ENCODE peak calls at places on chromosomes 7 and 10, in six cellular contexts. One of them, this sample, is unnamed.

GRCh38 chr10:127278001-127278400 is 81.6 kb upstream of the INSYN2A start:
- DNase-seq in CD8-positive, alpha-beta memory T cell: no peak
- DNase-seq in psoas muscle: no peak
- DNase-seq in stomach: no peak
- DNase-seq in right cardiac atrium: no peak
- DNase-seq in colonic mucosa: no peak
- DNase-seq in this sample: no peak

GRCh38 chr10:22436893-22437619 is 91.8 kb downstream of the SPAG6 start:
- DNase-seq in CD8-positive, alpha-beta memory T cell: peak
- DNase-seq in psoas muscle: peak
- DNase-seq in stomach: peak
- DNase-seq in right cardiac atrium: peak
- DNase-seq in colonic mucosa: peak
- DNase-seq in this sample: peak

GRCh38 chr10:114327537-114328277 is 76.6 kb downstream of the AFAP1L2 start:
- DNase-seq in CD8-positive, alpha-beta memory T cell: no peak
- DNase-seq in psoas muscle: peak
- DNase-seq in stomach: no peak
- DNase-seq in right cardiac atrium: no peak
- DNase-seq in colonic mucosa: no peak
- DNase-seq in this sample: no peak

GRCh38 chr10:43292745-43293676 is 26.1 kb upstream of the RASGEF1A start:
- DNase-seq in CD8-positive, alpha-beta memory T cell: no peak
- DNase-seq in psoas muscle: peak
- DNase-seq in stomach: peak
- DNase-seq in right cardiac atrium: peak
- DNase-seq in colonic mucosa: peak
- DNase-seq in this sample: no peak

GRCh38 chr10:12067336-12067735 is 1.4 kb upstream of the DHTKD1 start:
- DNase-seq in CD8-positive, alpha-beta memory T cell: no peak
- DNase-seq in psoas muscle: no peak
- DNase-seq in stomach: no peak
- DNase-seq in right cardiac atrium: no peak
- DNase-seq in colonic mucosa: no peak
- DNase-seq in this sample: no peak

GRCh38 chr10:96910488-96911395 is 78.6 kb downstream of the LCOR start:
- DNase-seq in CD8-positive, alpha-beta memory T cell: no peak
- DNase-seq in psoas muscle: no peak
- DNase-seq in stomach: no peak
- DNase-seq in right cardiac atrium: no peak
- DNase-seq in colonic mucosa: no peak
- DNase-seq in this sample: no peak

GRCh38 chr7:71829499-71829898 is 582.6 kb downstream of the CALN1 start:
- DNase-seq in CD8-positive, alpha-beta memory T cell: no peak
- DNase-seq in psoas muscle: no peak
- DNase-seq in stomach: no peak
- DNase-seq in right cardiac atrium: no peak
- DNase-seq in colonic mucosa: no peak
- DNase-seq in this sample: no peak

GRCh38 chr10:96606946-96607345 is 20.1 kb upstream of the TM9SF3 start:
- DNase-seq in CD8-positive, alpha-beta memory T cell: no peak
- DNase-seq in psoas muscle: no peak
- DNase-seq in stomach: no peak
- DNase-seq in right cardiac atrium: no peak
- DNase-seq in colonic mucosa: no peak
- DNase-seq in this sample: no peak

GRCh38 chr7:117041822-117042221 is 88.5 kb downstream of the ST7 start:
- DNase-seq in CD8-positive, alpha-beta memory T cell: no peak
- DNase-seq in psoas muscle: no peak
- DNase-seq in stomach: no peak
- DNase-seq in right cardiac atrium: no peak
- DNase-seq in colonic mucosa: no peak
- DNase-seq in this sample: no peak

GRCh38 chr10:124086787-124087671 is 6.4 kb downstream of the CHST15 start:
- DNase-seq in CD8-positive, alpha-beta memory T cell: no peak
- DNase-seq in psoas muscle: no peak
- DNase-seq in stomach: no peak
- DNase-seq in right cardiac atrium: no peak
- DNase-seq in colonic mucosa: no peak
- DNase-seq in this sample: no peak

GRCh38 chr7:4713183-4713784 is 31.2 kb downstream of the FOXK1 start:
- DNase-seq in CD8-positive, alpha-beta memory T cell: no peak
- DNase-seq in psoas muscle: no peak
- DNase-seq in stomach: no peak
- DNase-seq in right cardiac atrium: peak
- DNase-seq in colonic mucosa: no peak
- DNase-seq in this sample: no peak

GRCh38 chr7:51031216-51031615 is 248.5 kb upstream of the GRB10 start:
- DNase-seq in CD8-positive, alpha-beta memory T cell: no peak
- DNase-seq in psoas muscle: no peak
- DNase-seq in stomach: no peak
- DNase-seq in right cardiac atrium: no peak
- DNase-seq in colonic mucosa: no peak
- DNase-seq in this sample: peak

GRCh38 chr7:40418445-40418844 is 283.6 kb downstream of the SUGCT start:
- DNase-seq in CD8-positive, alpha-beta memory T cell: no peak
- DNase-seq in psoas muscle: no peak
- DNase-seq in stomach: no peak
- DNase-seq in right cardiac atrium: no peak
- DNase-seq in colonic mucosa: no peak
- DNase-seq in this sample: no peak

GRCh38 chr7:121337398-121337797 is 8.6 kb downstream of the WNT16 start:
- DNase-seq in CD8-positive, alpha-beta memory T cell: no peak
- DNase-seq in psoas muscle: no peak
- DNase-seq in stomach: no peak
- DNase-seq in right cardiac atrium: no peak
- DNase-seq in colonic mucosa: no peak
- DNase-seq in this sample: no peak

GRCh38 chr10:32269343-32270100 is 77.4 kb downstream of the EPC1 start:
- DNase-seq in CD8-positive, alpha-beta memory T cell: no peak
- DNase-seq in psoas muscle: no peak
- DNase-seq in stomach: no peak
- DNase-seq in right cardiac atrium: no peak
- DNase-seq in colonic mucosa: no peak
- DNase-seq in this sample: no peak

GRCh38 chr10:63487990-63488389 is 22.2 kb upstream of the JMJD1C start:
- DNase-seq in CD8-positive, alpha-beta memory T cell: no peak
- DNase-seq in psoas muscle: no peak
- DNase-seq in stomach: no peak
- DNase-seq in right cardiac atrium: no peak
- DNase-seq in colonic mucosa: no peak
- DNase-seq in this sample: no peak

GRCh38 chr7:48154792-48155413 is 16.4 kb upstream of the ABCA13 start:
- DNase-seq in CD8-positive, alpha-beta memory T cell: peak
- DNase-seq in psoas muscle: no peak
- DNase-seq in stomach: no peak
- DNase-seq in right cardiac atrium: no peak
- DNase-seq in colonic mucosa: peak
- DNase-seq in this sample: no peak

GRCh38 chr10:88728107-88728763 is 22.2 kb downstream of the LIPK start:
- DNase-seq in CD8-positive, alpha-beta memory T cell: no peak
- DNase-seq in psoas muscle: no peak
- DNase-seq in stomach: no peak
- DNase-seq in right cardiac atrium: peak
- DNase-seq in colonic mucosa: peak
- DNase-seq in this sample: no peak

GRCh38 chr10:33334839-33335549 is 527 bp upstream of the NRP1 start:
- DNase-seq in CD8-positive, alpha-beta memory T cell: no peak
- DNase-seq in psoas muscle: peak
- DNase-seq in stomach: peak
- DNase-seq in right cardiac atrium: peak
- DNase-seq in colonic mucosa: peak
- DNase-seq in this sample: peak

DNA sequence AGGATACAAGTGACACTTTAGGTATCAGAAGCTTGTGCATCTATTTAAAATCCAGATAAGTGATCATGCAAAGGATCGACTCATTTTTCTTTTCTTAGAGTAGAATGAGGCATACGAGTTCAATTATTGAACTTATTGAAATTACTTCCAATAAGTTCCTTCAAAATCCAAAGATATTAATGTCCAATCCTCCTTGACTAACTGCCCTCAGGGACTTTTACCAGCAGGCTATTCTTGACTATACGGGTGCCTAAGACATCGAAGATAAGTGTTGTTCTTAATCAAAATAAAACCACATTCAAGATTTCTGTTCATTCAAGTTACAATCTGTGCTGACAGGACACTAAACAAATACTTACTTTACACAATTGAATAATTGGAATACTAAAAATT is 74.5 kb upstream of the SP4 start:
- DNase-seq in CD8-positive, alpha-beta memory T cell: no peak
- DNase-seq in psoas muscle: no peak
- DNase-seq in stomach: no peak
- DNase-seq in right cardiac atrium: no peak
- DNase-seq in colonic mucosa: no peak
- DNase-seq in this sample: no peak
- H3K4me3 ChIP-seq in CD8-positive, alpha-beta memory T cell: peak
- H3K4me3 ChIP-seq in psoas muscle: no peak
- H3K4me3 ChIP-seq in stomach: no peak
- H3K4me3 ChIP-seq in right cardiac atrium: no peak
- H3K4me3 ChIP-seq in colonic mucosa: no peak
- H3K4me3 ChIP-seq in this sample: no peak

DNA sequence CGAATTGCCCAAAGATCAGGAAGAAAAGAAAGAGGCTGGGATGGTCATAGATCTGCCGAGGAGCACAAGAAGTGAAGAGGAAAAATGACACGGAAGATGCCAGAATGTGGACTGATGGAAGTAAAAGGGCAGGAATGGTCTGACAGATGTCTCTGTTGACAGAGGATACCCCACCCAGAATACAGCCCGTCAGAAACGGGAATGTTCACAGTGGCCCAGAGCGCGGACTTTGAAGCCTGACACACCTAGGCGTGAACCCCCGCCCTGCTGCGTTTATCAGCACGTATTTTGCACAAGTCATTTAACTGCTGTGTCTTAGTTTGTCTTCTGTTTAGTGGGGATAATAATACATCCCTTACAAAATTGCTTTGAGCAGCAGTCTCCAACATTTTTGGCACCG is 27.1 kb downstream of the AKR1B1 start:
- DNase-seq in CD8-positive, alpha-beta memory T cell: no peak
- DNase-seq in psoas muscle: no peak
- DNase-seq in stomach: peak
- DNase-seq in right cardiac atrium: no peak
- DNase-seq in colonic mucosa: peak
- DNase-seq in this sample: no peak
- H3K4me3 ChIP-seq in CD8-positive, alpha-beta memory T cell: no peak
- H3K4me3 ChIP-seq in psoas muscle: peak
- H3K4me3 ChIP-seq in stomach: peak
- H3K4me3 ChIP-seq in right cardiac atrium: peak
- H3K4me3 ChIP-seq in colonic mucosa: peak
- H3K4me3 ChIP-seq in this sample: peak

DNA sequence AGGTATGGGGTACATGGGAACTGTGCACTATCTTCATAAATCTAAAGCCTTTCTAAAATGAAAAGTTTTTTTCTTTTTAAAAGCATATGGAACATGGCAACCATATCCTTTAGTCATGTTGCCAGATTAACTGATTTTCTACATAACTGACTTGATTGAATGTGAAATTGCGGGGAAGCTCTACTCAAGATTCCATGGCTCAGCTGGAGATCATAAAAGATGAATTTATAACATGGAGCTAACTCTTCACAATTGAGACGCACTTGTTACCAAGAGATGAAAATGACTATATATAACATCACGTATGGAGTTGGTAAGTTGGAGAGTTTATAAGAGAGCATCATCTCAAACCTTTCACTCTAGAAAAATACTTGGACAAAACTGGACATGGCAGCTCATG is 190.2 kb upstream of the MYO3A start:
- DNase-seq in CD8-positive, alpha-beta memory T cell: no peak
- DNase-seq in psoas muscle: no peak
- DNase-seq in stomach: no peak
- DNase-seq in right cardiac atrium: no peak
- DNase-seq in colonic mucosa: no peak
- DNase-seq in this sample: no peak
- H3K4me3 ChIP-seq in CD8-positive, alpha-beta memory T cell: no peak
- H3K4me3 ChIP-seq in psoas muscle: no peak
- H3K4me3 ChIP-seq in stomach: no peak
- H3K4me3 ChIP-seq in right cardiac atrium: no peak
- H3K4me3 ChIP-seq in colonic mucosa: no peak
- H3K4me3 ChIP-seq in this sample: no peak

GRCh38 chr7:41698114-41698513 is 4.8 kb downstream of the INHBA start:
- DNase-seq in CD8-positive, alpha-beta memory T cell: no peak
- DNase-seq in psoas muscle: no peak
- DNase-seq in stomach: no peak
- DNase-seq in right cardiac atrium: no peak
- DNase-seq in colonic mucosa: no peak
- DNase-seq in this sample: no peak

GRCh38 chr7:41693150-41693997 is 9.5 kb downstream of the INHBA start:
- DNase-seq in CD8-positive, alpha-beta memory T cell: no peak
- DNase-seq in psoas muscle: no peak
- DNase-seq in stomach: no peak
- DNase-seq in right cardiac atrium: no peak
- DNase-seq in colonic mucosa: no peak
- DNase-seq in this sample: no peak

GRCh38 chr7:41696323-41696916 is 6.5 kb downstream of the INHBA start:
- DNase-seq in CD8-positive, alpha-beta memory T cell: no peak
- DNase-seq in psoas muscle: peak
- DNase-seq in stomach: peak
- DNase-seq in right cardiac atrium: peak
- DNase-seq in colonic mucosa: peak
- DNase-seq in this sample: no peak

GRCh38 chr7:41694490-41694889 is 8.4 kb downstream of the INHBA start:
- DNase-seq in CD8-positive, alpha-beta memory T cell: no peak
- DNase-seq in psoas muscle: no peak
- DNase-seq in stomach: no peak
- DNase-seq in right cardiac atrium: no peak
- DNase-seq in colonic mucosa: no peak
- DNase-seq in this sample: no peak

GRCh38 chr7:41695661-41696322 is 7.1 kb downstream of the INHBA start:
- DNase-seq in CD8-positive, alpha-beta memory T cell: no peak
- DNase-seq in psoas muscle: no peak
- DNase-seq in stomach: no peak
- DNase-seq in right cardiac atrium: no peak
- DNase-seq in colonic mucosa: no peak
- DNase-seq in this sample: no peak
- H3K4me3 ChIP-seq in CD8-positive, alpha-beta memory T cell: no peak
- H3K4me3 ChIP-seq in psoas muscle: peak
- H3K4me3 ChIP-seq in stomach: peak
- H3K4me3 ChIP-seq in right cardiac atrium: peak
- H3K4me3 ChIP-seq in colonic mucosa: no peak
- H3K4me3 ChIP-seq in this sample: peak

DNA sequence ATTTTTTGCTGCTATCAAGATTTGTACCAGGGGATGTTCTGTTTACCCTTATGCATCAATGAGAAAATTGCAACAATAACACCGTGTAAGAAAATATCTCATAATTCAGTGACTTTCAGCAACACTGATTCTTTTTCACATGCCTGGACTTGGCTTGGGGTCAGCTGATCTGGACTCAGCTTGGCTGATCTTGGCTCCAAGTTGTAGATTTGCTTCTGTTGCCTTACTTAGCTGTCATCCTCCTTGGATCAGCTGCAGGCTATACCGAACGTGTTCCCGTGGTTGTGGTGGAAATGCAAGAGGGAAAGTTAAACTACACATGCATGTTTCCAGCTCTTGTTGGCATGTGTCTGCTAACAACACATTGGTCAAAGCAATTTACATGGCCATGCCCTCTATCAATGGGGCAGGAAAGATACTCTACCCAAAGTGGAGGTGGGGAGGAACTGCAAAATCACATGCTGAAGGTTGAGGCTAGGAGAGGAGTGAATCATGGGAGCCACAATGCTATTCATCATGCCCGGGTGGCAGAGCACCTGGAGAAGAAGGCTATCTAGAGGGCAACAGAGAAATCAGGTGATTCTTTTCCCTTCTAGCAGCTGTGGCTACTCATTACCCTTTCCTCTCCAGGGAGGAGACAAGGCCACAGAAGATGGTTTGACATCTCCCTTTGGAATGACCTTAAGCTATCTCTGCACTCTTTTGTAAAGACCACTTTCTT is 1276.3 kb upstream of the AUTS2 start:
- DNase-seq in CD8-positive, alpha-beta memory T cell: no peak
- DNase-seq in psoas muscle: no peak
- DNase-seq in stomach: no peak
- DNase-seq in right cardiac atrium: no peak
- DNase-seq in colonic mucosa: no peak
- DNase-seq in this sample: no peak
- H3K4me3 ChIP-seq in CD8-positive, alpha-beta memory T cell: no peak
- H3K4me3 ChIP-seq in psoas muscle: no peak
- H3K4me3 ChIP-seq in stomach: no peak
- H3K4me3 ChIP-seq in right cardiac atrium: no peak
- H3K4me3 ChIP-seq in colonic mucosa: no peak
- H3K4me3 ChIP-seq in this sample: peak

This sample was measured in coronary artery.